ENCODE peak calls at places on chromosome 10, in nine cellular contexts. G is stomach, L is tibial artery, K is body of pancreas, P is tibial nerve, E is heart left ventricle, W is neural progenitor cell, R is endodermal cell, I is hepatocyte. J is an unnamed sample.
A peak's percentile ranks its signal among the peaks of the same experiment; 100 is the strongest.

GRCh38 chr10:110156046-110156445 is 51.4 kb upstream of the MXI1 start:
- DNase-seq in E (no peak), I (no peak), P (no peak), G (no peak), L (no peak), K (no peak), R (no peak), W (no peak), J (no peak)

GRCh38 chr10:90321132-90321816 is 536.6 kb downstream of the HTR7 start:
- DNase-seq in G (no peak), W (no peak), R (no peak), P (no peak), E (no peak), L (no peak), K (no peak), I (no peak), J (no peak)

GRCh38 chr10:129956285-129956649 is 7.8 kb downstream of the EBF3 start:
- DNase-seq in L (peak; percentile 33), I (no peak), P (no peak), G (no peak), E (no peak), W (peak; percentile 65), K (no peak), R (no peak), J (no peak)

GRCh38 chr10:67077376-67077775 is 151.5 kb downstream of the LRRTM3 start:
- DNase-seq in G (no peak), R (no peak), P (no peak), K (no peak), E (no peak), I (peak; percentile 8), L (no peak), W (no peak), J (no peak)

GRCh38 chr10:125064681-125065492 is 95.5 kb downstream of the CTBP2 start:
- DNase-seq in I (peak; percentile 61), K (no peak), L (no peak), R (no peak), P (no peak), E (no peak), W (no peak), G (no peak), J (no peak)

GRCh38 chr10:129761166-129761565 is 202.9 kb downstream of the EBF3 start:
- DNase-seq in I (no peak), W (no peak), L (peak; percentile 25), G (peak; percentile 8), K (peak; percentile 2), E (no peak), R (peak; percentile 18), P (no peak), J (no peak)

GRCh38 chr10:8163824-8164223 is 109.3 kb downstream of the GATA3 start:
- DNase-seq in W (no peak), I (no peak), L (no peak), E (no peak), R (no peak), P (no peak), K (no peak), G (no peak), J (no peak)

GRCh38 chr10:112765717-112766235 is 184.3 kb upstream of the TCF7L2 start:
- DNase-seq in P (no peak), L (no peak), W (no peak), G (no peak), E (no peak), I (no peak), K (no peak), R (no peak), J (no peak)

GRCh38 chr10:113550365-113550764 is 2.5 kb upstream of the HABP2 start:
- DNase-seq in E (no peak), I (no peak), R (no peak), W (no peak), G (no peak), P (no peak), K (no peak), L (no peak), J (no peak)

GRCh38 chr10:50625663-50626062 is 1.9 kb upstream of the SGMS1 start:
- DNase-seq in I (peak; percentile 27), L (no peak), W (peak; percentile 17), R (no peak), E (no peak), G (no peak), P (no peak), K (no peak), J (no peak)

GRCh38 chr10:131730771-131731497 is 169.9 kb upstream of the PPP2R2D start:
- DNase-seq in P (no peak), G (peak; percentile 23), L (no peak), I (no peak), W (peak; percentile 1), R (peak; percentile 28), E (no peak), K (no peak), J (no peak)

GRCh38 chr10:7409045-7409731 is 1.6 kb downstream of the SFMBT2 start:
- DNase-seq in E (peak; percentile 44), I (peak; percentile 31), L (no peak), R (peak; percentile 79), W (peak; percentile 41), G (no peak), P (no peak), K (no peak), J (peak; percentile 37)

GRCh38 chr10:26292058-26292457 is 75.5 kb downstream of the GAD2 start:
- DNase-seq in P (no peak), L (no peak), W (peak; percentile 91), I (no peak), R (no peak), G (no peak), K (no peak), E (no peak), J (no peak)

GRCh38 chr10:125248489-125248888 is 88.1 kb upstream of the CTBP2 start:
- DNase-seq in L (no peak), I (no peak), K (no peak), E (no peak), R (peak; percentile 5), G (no peak), W (no peak), P (no peak), J (no peak)

GRCh38 chr10:93072713-93073538 is 767 bp upstream of the CYP26A1 start:
- DNase-seq in W (peak; percentile 24), P (no peak), L (no peak), E (no peak), K (no peak), G (no peak), I (no peak), R (peak; percentile 76), J (no peak)

GRCh38 chr10:71112138-71112785 is 100.1 kb upstream of the UNC5B start:
- DNase-seq in R (no peak), K (no peak), L (no peak), P (no peak), W (no peak), E (no peak), I (no peak), G (no peak), J (no peak)

GRCh38 chr10:21100871-21101514 is 203.9 kb upstream of the NEBL start:
- DNase-seq in G (no peak), L (no peak), W (no peak), R (no peak), K (no peak), E (no peak), P (no peak), I (no peak), J (no peak)

GRCh38 chr10:29968556-29968955 is 90.8 kb downstream of the JCAD start:
- DNase-seq in W (no peak), K (no peak), P (no peak), L (no peak), G (no peak), R (no peak), I (no peak), E (no peak), J (no peak)
- H3K27ac ChIP-seq in W (no peak overlapping the region), K (no peak overlapping the region), P (no peak overlapping the region), L (peak overlapping the region; percentile 50), G (peak overlapping the region; percentile 37), R (no peak overlapping the region), I (peak overlapping the region; percentile 59), E (no peak overlapping the region), J (no peak overlapping the region)

GRCh38 chr10:79239930-79240713 is 107.1 kb upstream of the PPIF start:
- DNase-seq in L (no peak), W (peak; percentile 90), I (peak; percentile 40), G (no peak), R (peak; percentile 89), E (no peak), P (no peak), K (no peak), J (no peak)

GRCh38 chr10:79242620-79243152 is 104.6 kb upstream of the PPIF start:
- DNase-seq in I (peak; percentile 85), K (peak; percentile 34), L (peak; percentile 88), E (peak; percentile 78), W (peak; percentile 88), G (peak; percentile 46), R (peak; percentile 86), P (no peak), J (peak; percentile 59)

GRCh38 chr10:79241990-79242619 is 105.2 kb upstream of the PPIF start:
- DNase-seq in R (peak; percentile 82), P (no peak), K (peak; percentile 38), I (peak; percentile 80), W (peak; percentile 69), L (peak; percentile 88), G (peak; percentile 58), E (peak; percentile 83), J (peak; percentile 79)

GRCh38 chr10:79243211-79244067 is 103.8 kb upstream of the PPIF start:
- DNase-seq in L (peak; percentile 82), G (peak; percentile 46), K (no peak), P (no peak), I (peak; percentile 46), W (peak; percentile 91), E (peak; percentile 68), R (peak; percentile 87), J (peak; percentile 59)

GRCh38 chr10:79241629-79241989 is 105.7 kb upstream of the PPIF start:
- DNase-seq in W (no peak), R (peak; percentile 60), P (no peak), E (no peak), L (no peak), I (no peak), K (no peak), G (no peak), J (no peak)
- H3K4me3 ChIP-seq in W (peak overlapping the region; percentile 82), R (peak overlapping the region; percentile 76), P (peak overlapping the region; percentile 55), E (peak overlapping the region; percentile 49), L (peak overlapping the region; percentile 59), I (no peak overlapping the region), K (no peak overlapping the region), G (no peak overlapping the region), J (peak overlapping the region; percentile 70)

DNA sequence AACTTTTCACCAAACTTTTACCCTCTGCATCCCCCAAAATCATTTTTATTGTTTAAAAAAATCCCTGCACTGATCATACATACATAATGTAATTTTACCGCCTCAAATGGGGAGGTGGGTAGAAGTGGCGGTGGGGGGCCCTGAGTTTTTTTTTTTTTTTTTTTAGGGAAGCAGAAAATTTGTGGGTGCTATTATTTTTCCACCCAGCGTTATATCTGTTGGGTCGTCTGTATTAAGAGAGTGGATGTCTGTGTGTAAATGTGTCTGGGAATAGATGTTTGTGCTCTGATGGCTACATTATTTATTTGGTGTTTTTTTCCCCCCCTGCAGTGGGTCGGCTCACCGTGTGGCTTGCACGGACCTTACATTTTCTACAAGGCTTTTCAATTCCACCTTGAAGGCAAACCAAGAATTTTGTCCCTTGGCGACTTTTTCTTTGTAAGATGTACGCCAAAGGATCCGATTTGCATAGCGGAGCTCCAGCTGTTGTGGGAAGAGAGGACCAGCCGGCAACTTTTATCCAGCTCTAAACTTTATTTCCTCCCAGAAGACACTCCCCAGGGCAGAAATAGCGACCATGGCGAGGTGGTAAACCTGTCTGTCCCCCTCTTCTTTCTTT is 439 bp downstream of the ARID5B start:
- DNase-seq in W (peak; percentile 64), I (peak; percentile 28), L (no peak), E (no peak), G (no peak), K (peak; percentile 17), P (no peak), R (peak; percentile 75), J (no peak)
- H3K4me1 ChIP-seq in W (no peaks in the 10 kb centered on the region), I (peaks cover 29% of the 10 kb centered on the region), L (peaks cover 22% of the 10 kb centered on the region), E (peaks cover 19% of the 10 kb centered on the region), G (peaks cover 64% of the 10 kb centered on the region), K (peaks cover 43% of the 10 kb centered on the region), P (peaks cover 47% of the 10 kb centered on the region), R (peaks cover 5% of the 10 kb centered on the region), J (peaks cover 17% of the 10 kb centered on the region)

GRCh38 chr10:11795101-11795920 is 27.8 kb upstream of the PROSER2 start:
- DNase-seq in P (no peak), I (no peak), W (no peak), K (no peak), R (no peak), G (no peak), E (no peak), L (no peak), J (no peak)
- H3K27ac ChIP-seq in P (no peak overlapping the region), I (peak overlapping the region; percentile 97), W (no peak overlapping the region), K (no peak overlapping the region), R (no peak overlapping the region), G (no peak overlapping the region), E (no peak overlapping the region), L (no peak overlapping the region), J (no peak overlapping the region)